ENCODE peak calls at places on chromosomes 16 and 17, in four cellular contexts. N is GDM1, W is SHP77, K is activated gamma-delta T cell treated with Interleukin-2 at 50 U/mL for 16 hours. Z is an unnamed sample.

GRCh38 chr17:13465678-13466077 is 136.1 kb downstream of the HS3ST3A1 start:
- DNase-seq in K (no peak), N (no peak), W (no peak), Z (no peak)

GRCh38 chr16:11087691-11088431 is 143.5 kb downstream of the CLEC16A start:
- DNase-seq in W (no peak), K (no peak), N (no peak), Z (no peak)

GRCh38 chr16:81838794-81839193 is 59.7 kb downstream of the PLCG2 start:
- DNase-seq in W (no peak), N (no peak), K (no peak), Z (no peak)

GRCh38 chr16:70614208-70614951 is 32.0 kb upstream of the IL34 start:
- DNase-seq in W (no peak), K (no peak), N (no peak), Z (no peak)

GRCh38 chr16:84593825-84594724 is 23.8 kb downstream of the COTL1 start:
- DNase-seq in K (peak; percentile 79), W (no peak), N (no peak), Z (no peak)

GRCh38 chr16:15484662-15485061 is 50.3 kb downstream of the BMERB1 start:
- DNase-seq in N (no peak), W (no peak), K (no peak), Z (no peak)

GRCh38 chr16:79415983-79416641 is 184.4 kb downstream of the MAF start:
- DNase-seq in W (no peak), K (peak; percentile 6), N (no peak), Z (no peak)

GRCh38 chr17:35017021-35017420 is 36.7 kb downstream of the LIG3 start:
- DNase-seq in N (no peak), W (no peak), K (no peak), Z (no peak)